ENCODE peak calls at places on chromosomes 5 and 9, in six cellular contexts. One of them, this sample, is unnamed.

GRCh38 chr9:2674141-2674824 is 43.0 kb upstream of the KCNV2 start:
- DNase-seq in AML-193: no peak
- DNase-seq in renal cortical epithelial cell: no peak
- DNase-seq in activated T-cell treated with anti-CD3 and anti-CD28 coated beads for 48 hours: no peak
- DNase-seq in HCT116: no peak
- DNase-seq in RWPE2: no peak
- DNase-seq in this sample: no peak

GRCh38 chr9:110155744-110156143 is 52.2 kb downstream of the C9orf152 start:
- DNase-seq in AML-193: no peak
- DNase-seq in renal cortical epithelial cell: no peak
- DNase-seq in activated T-cell treated with anti-CD3 and anti-CD28 coated beads for 48 hours: no peak
- DNase-seq in HCT116: no peak
- DNase-seq in RWPE2: no peak
- DNase-seq in this sample: no peak

GRCh38 chr9:676780-677458 is 164.6 kb upstream of the DMRT1 start:
- DNase-seq in AML-193: no peak
- DNase-seq in renal cortical epithelial cell: peak; percentile 73
- DNase-seq in activated T-cell treated with anti-CD3 and anti-CD28 coated beads for 48 hours: no peak
- DNase-seq in HCT116: no peak
- DNase-seq in RWPE2: no peak
- DNase-seq in this sample: no peak

GRCh38 chr9:83432104-83432627 is 106.0 kb downstream of the FRMD3 start:
- DNase-seq in AML-193: no peak
- DNase-seq in renal cortical epithelial cell: peak; percentile 87
- DNase-seq in activated T-cell treated with anti-CD3 and anti-CD28 coated beads for 48 hours: no peak
- DNase-seq in HCT116: no peak
- DNase-seq in RWPE2: no peak
- DNase-seq in this sample: peak; percentile 44

GRCh38 chr5:113380299-113381014 is 54.3 kb downstream of the TSSK1B start:
- DNase-seq in AML-193: no peak
- DNase-seq in renal cortical epithelial cell: no peak
- DNase-seq in activated T-cell treated with anti-CD3 and anti-CD28 coated beads for 48 hours: no peak
- DNase-seq in HCT116: no peak
- DNase-seq in RWPE2: no peak
- DNase-seq in this sample: no peak

GRCh38 chr5:10599828-10600227 is 36.0 kb downstream of the ANKRD33B start:
- DNase-seq in AML-193: no peak
- DNase-seq in renal cortical epithelial cell: peak; percentile 96
- DNase-seq in activated T-cell treated with anti-CD3 and anti-CD28 coated beads for 48 hours: no peak
- DNase-seq in HCT116: no peak
- DNase-seq in RWPE2: no peak
- DNase-seq in this sample: no peak

GRCh38 chr9:98248737-98249474 is 6.5 kb downstream of the TBC1D2 start:
- DNase-seq in AML-193: peak; percentile 87
- DNase-seq in renal cortical epithelial cell: peak; percentile 98
- DNase-seq in activated T-cell treated with anti-CD3 and anti-CD28 coated beads for 48 hours: peak; percentile 11
- DNase-seq in HCT116: no peak
- DNase-seq in RWPE2: peak; percentile 94
- DNase-seq in this sample: no peak

GRCh38 chr9:28056006-28056405 is 482.7 kb upstream of the C9orf72 start:
- DNase-seq in AML-193: no peak
- DNase-seq in renal cortical epithelial cell: peak; percentile 24
- DNase-seq in activated T-cell treated with anti-CD3 and anti-CD28 coated beads for 48 hours: no peak
- DNase-seq in HCT116: no peak
- DNase-seq in RWPE2: no peak
- DNase-seq in this sample: no peak

GRCh38 chr9:14400658-14400995 is 86.7 kb upstream of the NFIB start:
- DNase-seq in AML-193: no peak
- DNase-seq in renal cortical epithelial cell: peak; percentile 44
- DNase-seq in activated T-cell treated with anti-CD3 and anti-CD28 coated beads for 48 hours: no peak
- DNase-seq in HCT116: peak; percentile 6
- DNase-seq in RWPE2: no peak
- DNase-seq in this sample: peak; percentile 92

This sample was measured in MG63.